ENCODE peak calls at places on chromosomes 2 and 18, in five cellular contexts. D is H1, C is K562, A is HepG2, K is GM12878. U is an unnamed sample.

GRCh38 chr2:18656048-18656447 is 66.7 kb upstream of the NT5C1B start:
- DNase-seq in D (no peak), C (no peak), A (no peak), K (no peak), U (no peak)

GRCh38 chr2:99430614-99431258 is 59.1 kb downstream of the REV1 start:
- DNase-seq in D (no peak), C (no peak), A (no peak), K (no peak), U (no peak)

GRCh38 chr2:48397846-48398245 is 132.1 kb upstream of the STON1 start:
- DNase-seq in D (no peak), C (peak; percentile 23), A (no peak), K (no peak), U (no peak)

GRCh38 chr2:143936758-143937562 is 583.0 kb downstream of the ZEB2 start:
- DNase-seq in D (peak; percentile 77), C (no peak), A (no peak), K (no peak), U (no peak)

GRCh38 chr2:100707016-100707947 is 112.7 kb upstream of the NPAS2 start:
- DNase-seq in D (no peak), C (no peak), A (no peak), K (no peak), U (no peak)

GRCh38 chr2:108270768-108271506 is 17.8 kb upstream of the SULT1C2 start:
- DNase-seq in D (no peak), C (no peak), A (peak; percentile 49), K (no peak), U (no peak)

GRCh38 chr18:30302181-30302580 is 740.4 kb downstream of the DSC3 start:
- DNase-seq in D (no peak), C (no peak), A (no peak), K (no peak), U (no peak)

GRCh38 chr18:57210101-57210661 is 63.3 kb downstream of the BOD1L2 start:
- DNase-seq in D (peak; percentile 63), C (peak; percentile 12), A (peak; percentile 45), K (no peak), U (peak; percentile 63)

GRCh38 chr2:66412874-66413273 is 22.1 kb upstream of the MEIS1 start:
- DNase-seq in D (no peak), C (no peak), A (no peak), K (no peak), U (no peak)

GRCh38 chr2:9762941-9763340 is 80.3 kb upstream of the TAF1B start:
- DNase-seq in D (no peak), C (no peak), A (no peak), K (no peak), U (no peak)

GRCh38 chr2:160419776-160420521 is 73.7 kb downstream of the RBMS1 start:
- DNase-seq in D (no peak), C (no peak), A (no peak), K (no peak), U (no peak)

GRCh38 chr2:31233216-31233615 is 736 bp upstream of the EHD3 start:
- DNase-seq in D (peak; percentile 38), C (no peak), A (no peak), K (no peak), U (no peak)

GRCh38 chr2:142907653-142908052 is 30.2 kb downstream of the KYNU start:
- DNase-seq in D (no peak), C (no peak), A (no peak), K (no peak), U (no peak)

GRCh38 chr2:102119255-102119654 is 23.3 kb upstream of the IL1R1 start:
- DNase-seq in D (no peak), C (no peak), A (no peak), K (no peak), U (no peak)

GRCh38 chr2:196242131-196242620 is 70.8 kb upstream of the STK17B start:
- DNase-seq in D (no peak), C (no peak), A (no peak), K (peak; percentile 94), U (no peak)

GRCh38 chr2:133839677-133840076 is 271.4 kb upstream of the NCKAP5 start:
- DNase-seq in D (no peak), C (no peak), A (no peak), K (no peak), U (no peak)

GRCh38 chr18:61764381-61764780 is 128.4 kb downstream of the RNF152 start:
- DNase-seq in D (no peak), C (no peak), A (no peak), K (peak; percentile 24), U (no peak)

GRCh38 chr2:10654069-10654468 is 35.7 kb downstream of the NOL10 start:
- DNase-seq in D (no peak), C (no peak), A (no peak), K (no peak), U (peak; percentile 76)

GRCh38 chr2:72126186-72127100 is 21.2 kb downstream of the CYP26B1 start:
- DNase-seq in D (peak; percentile 41), C (no peak), A (no peak), K (no peak), U (no peak)

GRCh38 chr2:626491-627339 is 50.5 kb downstream of the TMEM18 start:
- DNase-seq in D (peak; percentile 34), C (no peak), A (no peak), K (no peak), U (no peak)

GRCh38 chr2:105812180-105813044 is 67.7 kb downstream of the NCK2 start:
- DNase-seq in D (peak; percentile 46), C (peak; percentile 62), A (peak; percentile 60), K (no peak), U (no peak)

GRCh38 chr2:235843591-235844395 is 324.4 kb downstream of the GBX2 start:
- DNase-seq in D (no peak), C (no peak), A (no peak), K (no peak), U (no peak)

GRCh38 chr2:41621578-41621977 is 426.2 kb upstream of the PKDCC start:
- DNase-seq in D (no peak), C (no peak), A (no peak), K (no peak), U (no peak)

GRCh38 chr2:98730053-98730850 is 680 bp downstream of the MGAT4A start:
- DNase-seq in D (peak; percentile 62), C (peak; percentile 4), A (peak; percentile 59), K (no peak), U (no peak)

GRCh38 chr2:37857485-37858196 is 67.4 kb upstream of the RMDN2 start:
- DNase-seq in D (no peak), C (no peak), A (no peak), K (no peak), U (no peak)

GRCh38 chr2:136288249-136288648 is 170.3 kb upstream of the CXCR4 start:
- DNase-seq in D (no peak), C (no peak), A (no peak), K (no peak), U (no peak)

GRCh38 chr2:88753833-88754584 is 62.5 kb downstream of the RPIA start:
- DNase-seq in D (no peak), C (peak; percentile 8), A (no peak), K (peak; percentile 41), U (no peak)

GRCh38 chr18:37487400-37487831 is 78.2 kb downstream of the CELF4 start:
- DNase-seq in D (no peak), C (no peak), A (no peak), K (no peak), U (no peak)

GRCh38 chr2:189362283-189362682 is 79.0 kb upstream of the WDR75 start:
- DNase-seq in D (no peak), C (no peak), A (no peak), K (no peak), U (no peak)

GRCh38 chr2:96729748-96730147 is 10.1 kb downstream of the LMAN2L start:
- DNase-seq in D (no peak), C (no peak), A (no peak), K (no peak), U (no peak)

GRCh38 chr2:131022731-131023130 is 70.5 kb downstream of the FAM168B start:
- DNase-seq in D (no peak), C (no peak), A (no peak), K (no peak), U (no peak)

DNA sequence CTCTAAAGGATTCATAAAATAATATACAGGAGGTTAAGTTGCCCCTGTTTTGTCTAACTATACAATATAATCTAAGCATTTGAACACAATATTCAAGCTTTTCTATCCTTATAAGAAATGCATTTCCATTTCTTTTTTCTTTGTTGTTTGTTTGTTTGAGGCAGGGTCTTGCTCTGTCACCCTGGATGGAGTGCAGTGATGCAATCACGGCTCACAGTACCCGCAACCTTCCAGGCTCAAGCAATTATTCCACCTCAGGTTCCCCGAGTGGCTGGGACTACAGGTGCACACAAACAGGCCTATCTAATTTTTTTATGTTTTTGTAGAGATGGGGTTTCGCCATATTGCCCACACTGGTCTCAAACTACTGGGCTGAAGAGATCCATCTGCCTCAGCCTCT is 307.8 kb downstream of the ZNF804A start:
- DNase-seq in D (no peak), C (no peak), A (no peak), K (no peak), U (no peak)
- TF ChIP-seq ZNF274 in D (no peak), C (no peak), A (no peak), K (no peak), U (no peak)

GRCh38 chr2:232900811-232901701 is 31.0 kb downstream of the SNORC start:
- DNase-seq in D (no peak), C (no peak), A (no peak), K (no peak), U (no peak)

GRCh38 chr2:232898592-232899541 is 28.8 kb downstream of the SNORC start:
- DNase-seq in D (no peak), C (no peak), A (no peak), K (no peak), U (no peak)

GRCh38 chr2:232897971-232898408 is 27.9 kb downstream of the SNORC start:
- DNase-seq in D (no peak), C (no peak), A (no peak), K (no peak), U (no peak)

GRCh38 chr2:232903989-232904388 is 33.9 kb downstream of the SNORC start:
- DNase-seq in D (no peak), C (no peak), A (no peak), K (no peak), U (no peak)

GRCh38 chr2:232901711-232902578 is 31.9 kb downstream of the SNORC start:
- DNase-seq in D (no peak), C (peak; percentile 28), A (peak; percentile 60), K (no peak), U (peak; percentile 83)
- TF ChIP-seq POLR2A in D (no peak), C (no peak), A (no peak), K (no peak), U (no peak)

GRCh38 chr18:26036635-26037034 is 53.8 kb downstream of the SS18 start:
- DNase-seq in D (no peak), C (no peak), A (no peak), K (no peak), U (no peak)
- TF ChIP-seq ZNF274 in D (no peak), C (no peak), A (no peak), K (no peak), U (no peak)

DNA sequence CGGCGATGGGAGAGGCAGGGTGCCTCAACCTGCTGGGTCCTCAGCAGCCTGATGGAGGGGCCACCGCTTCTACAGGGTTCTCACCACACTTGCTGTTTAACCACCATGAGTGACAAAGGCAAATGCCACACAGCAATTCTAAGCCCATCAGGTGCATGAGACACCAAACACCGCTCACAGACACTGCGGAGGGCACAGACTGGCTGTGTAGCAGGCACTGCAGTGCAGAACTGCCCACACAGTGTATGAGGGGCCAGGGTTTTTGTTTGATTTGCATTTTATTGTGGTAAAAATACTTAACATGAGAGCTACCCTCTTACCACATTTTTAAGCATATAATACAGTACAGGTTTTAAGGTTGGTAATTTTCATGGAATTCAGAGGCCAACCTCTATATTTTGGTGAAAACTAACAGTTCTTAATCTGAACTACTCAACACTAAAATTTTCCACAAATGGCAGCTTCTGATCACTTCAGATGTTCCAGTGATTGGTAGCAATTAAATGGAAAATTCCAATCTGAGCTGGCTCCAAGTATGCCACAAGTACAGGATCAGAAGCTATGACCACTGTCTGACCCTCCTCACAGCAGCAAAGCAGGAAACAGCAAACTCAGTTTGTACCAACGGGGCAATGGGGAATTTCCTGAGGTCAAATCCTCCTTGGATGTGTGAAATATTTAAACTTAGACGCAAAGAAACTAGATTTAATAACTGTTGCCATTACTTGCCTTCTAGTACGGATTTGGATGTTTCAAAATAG is 67.7 kb downstream of the FAM210A start:
- DNase-seq in D (no peak), C (no peak), A (no peak), K (no peak), U (no peak)
- TF ChIP-seq POLR2A in D (no peak), C (no peak), A (no peak), K (no peak), U (no peak)